ENCODE peak calls at places on chromosomes 5 and 9, in four cellular contexts. L is HFFc6, W is endothelial cell, S is left cardiac atrium. O is an unnamed sample.

GRCh38 chr5:156669416-156669815 is 180.7 kb upstream of the PPP1R2B start:
- DNase-seq in L (no peak), W (no peak), S (no peak), O (no peak)

GRCh38 chr9:3992924-3993323 is 306.9 kb downstream of the GLIS3 start:
- DNase-seq in L (no peak), W (no peak), S (peak; percentile 25), O (peak; percentile 36)

GRCh38 chr5:116476903-116477537 is 97.6 kb downstream of the SEMA6A start:
- DNase-seq in L (no peak), W (no peak), S (no peak), O (no peak)

GRCh38 chr9:89664896-89665329 is 60.1 kb downstream of the GADD45G start:
- DNase-seq in L (no peak), W (no peak), S (no peak), O (no peak)

GRCh38 chr5:55918097-55919035 is 67.2 kb downstream of the IL31RA start:
- DNase-seq in L (no peak), W (no peak), S (no peak), O (no peak)

GRCh38 chr5:96257904-96258303 is 175.1 kb downstream of the PCSK1 start:
- DNase-seq in L (peak; percentile 67), W (no peak), S (no peak), O (peak; percentile 61)

GRCh38 chr9:78296208-78296892 is 575 bp upstream of the PSAT1 start:
- DNase-seq in L (peak; percentile 25), W (peak; percentile 12), S (peak; percentile 44), O (peak; percentile 74)

GRCh38 chr9:112925058-112925641 is 34.5 kb upstream of the SLC46A2 start:
- DNase-seq in L (peak; percentile 13), W (peak; percentile 43), S (no peak), O (peak; percentile 65)

GRCh38 chr5:126961702-126962101 is 68.7 kb downstream of the MARCHF3 start:
- DNase-seq in L (peak; percentile 47), W (no peak), S (no peak), O (peak; percentile 70)

GRCh38 chr9:99851028-99851822 is 29.5 kb downstream of the NR4A3 start:
- DNase-seq in L (no peak), W (no peak), S (no peak), O (no peak)

GRCh38 chr9:137000177-137000930 is 4.0 kb upstream of the CLIC3 start:
- DNase-seq in L (peak; percentile 63), W (no peak), S (no peak), O (peak; percentile 48)

GRCh38 chr5:8340739-8341344 is 471.9 kb downstream of the MTRR start:
- DNase-seq in L (peak; percentile 18), W (no peak), S (no peak), O (peak; percentile 62)

GRCh38 chr9:94014066-94014654 is 59.0 kb upstream of the BARX1 start:
- DNase-seq in L (peak; percentile 32), W (peak; percentile 22), S (no peak), O (peak; percentile 62)

GRCh38 chr5:132322266-132322665 is 28.1 kb downstream of the SLC22A4 start:
- DNase-seq in L (no peak), W (peak; percentile 17), S (no peak), O (no peak)

GRCh38 chr9:87285183-87285582 is 212.5 kb upstream of the DAPK1 start:
- DNase-seq in L (no peak), W (no peak), S (peak; percentile 45), O (no peak)

GRCh38 chr9:17613723-17614122 is 34.9 kb downstream of the SH3GL2 start:
- DNase-seq in L (peak; percentile 60), W (no peak), S (no peak), O (peak; percentile 33)

GRCh38 chr5:121979691-121980090 is 17.9 kb downstream of the SRFBP1 start:
- DNase-seq in L (no peak), W (no peak), S (no peak), O (no peak)

GRCh38 chr9:136117291-136118060 is 1.2 kb downstream of the TMEM250 start:
- DNase-seq in L (no peak), W (no peak), S (no peak), O (no peak)

GRCh38 chr9:82495884-82496777 is 507.6 kb downstream of the SPATA31D1 start:
- DNase-seq in L (no peak), W (no peak), S (peak; percentile 21), O (no peak)

GRCh38 chr9:129208191-129209091 is 30.4 kb upstream of the IER5L start:
- DNase-seq in L (no peak), W (no peak), S (no peak), O (no peak)

GRCh38 chr5:175517824-175518450 is 39.6 kb downstream of the SFXN1 start:
- DNase-seq in L (peak; percentile 88), W (no peak), S (no peak), O (no peak)

GRCh38 chr5:115542076-115542475 is 2.5 kb downstream of the FEM1C start:
- DNase-seq in L (no peak), W (no peak), S (no peak), O (no peak)

GRCh38 chr5:1004598-1005361 is 3.8 kb upstream of the NKD2 start:
- DNase-seq in L (no peak), W (peak; percentile 66), S (peak; percentile 90), O (peak; percentile 69)